ENCODE peak calls at places on chromosomes 12 and 14, in six cellular contexts. I is HEK293T; O is left colon; L is activated T-cell treated with anti-CD3 and anti-CD28 coated beads, Interleukin-2, amount 50 U/mL, for 24 hours; Q is activated CD8-positive, alpha-beta T cell treated with anti-CD3 and anti-CD28 coated beads, Interleukin-2, amount 10 ng/mL, durations not matched to agents 7 days and 5 days; B is uterus. C is an unnamed sample.

GRCh38 chr12:20050166-20050565 is 318.2 kb upstream of the PDE3A start:
- DNase-seq in B (no peak), I (no peak), O (no peak), Q (no peak), L (no peak), C (no peak)

GRCh38 chr12:111905502-111905901 is 63.5 kb downstream of the MAPKAPK5 start:
- DNase-seq in O (no peak), L (no peak), Q (no peak), B (no peak), I (no peak), C (no peak)

GRCh38 chr12:76874491-76875190 is 4.2 kb downstream of the CSRP2 start:
- DNase-seq in B (no peak), Q (no peak), L (no peak), O (no peak), I (no peak), C (no peak)

GRCh38 chr12:8609061-8609570 is 3.5 kb downstream of the AICDA start:
- DNase-seq in B (no peak), Q (peak), L (no peak), O (no peak), I (peak), C (no peak)

GRCh38 chr12:50239355-50239891 is 43.9 kb downstream of the LIMA1 start:
- DNase-seq in I (no peak), L (no peak), B (no peak), O (no peak), Q (no peak), C (no peak)

GRCh38 chr12:1825382-1826102 is 5.2 kb downstream of the LRTM2 start:
- DNase-seq in O (no peak), B (no peak), L (no peak), I (no peak), Q (no peak), C (no peak)

GRCh38 chr12:111444314-111444705 is 38.6 kb downstream of the SH2B3 start:
- DNase-seq in B (no peak), I (no peak), O (no peak), Q (peak), L (no peak), C (no peak)

GRCh38 chr14:23186913-23187654 is 3.6 kb upstream of the SLC7A8 start:
- DNase-seq in L (no peak), I (peak), O (no peak), Q (peak), B (peak), C (no peak)

GRCh38 chr12:9961106-9961505 is 10.1 kb upstream of the CLEC12A start:
- DNase-seq in I (no peak), Q (peak), B (no peak), O (no peak), L (no peak), C (no peak)

GRCh38 chr14:42192659-42193425 is 586.2 kb downstream of the LRFN5 start:
- DNase-seq in L (no peak), I (no peak), Q (no peak), B (no peak), O (no peak), C (no peak)

GRCh38 chr14:32319368-32320049 is 9.6 kb upstream of the AKAP6 start:
- DNase-seq in Q (no peak), O (no peak), L (no peak), B (no peak), I (no peak), C (no peak)

GRCh38 chr12:27583057-27583797 is 59.2 kb downstream of the PPFIBP1 start:
- DNase-seq in L (no peak), I (no peak), O (no peak), B (no peak), Q (no peak), C (no peak)

GRCh38 chr14:102690509-102691286 is 86.6 kb upstream of the TRAF3 start:
- DNase-seq in Q (no peak), L (no peak), O (peak), I (no peak), B (no peak), C (no peak)

GRCh38 chr12:19482036-19482435 is 42.7 kb downstream of the AEBP2 start:
- DNase-seq in Q (no peak), I (no peak), B (no peak), O (no peak), L (no peak), C (no peak)

GRCh38 chr12:81542621-81543020 is 216.5 kb downstream of the PPFIA2 start:
- DNase-seq in O (no peak), B (no peak), L (no peak), Q (no peak), I (no peak), C (no peak)

GRCh38 chr14:100239200-100239839 is 376 bp downstream of the YY1 start:
- DNase-seq in B (peak), L (peak), O (peak), Q (peak), I (no peak), C (peak)

GRCh38 chr12:15209782-15210181 is 11.4 kb downstream of the RERG start:
- DNase-seq in Q (no peak), I (no peak), B (peak), O (no peak), L (no peak), C (no peak)

GRCh38 chr14:22448035-22448904 is 140.8 kb downstream of the DAD1 start:
- DNase-seq in I (no peak), L (no peak), B (no peak), O (no peak), Q (no peak), C (no peak)

GRCh38 chr14:64693766-64694165 is 10.5 kb upstream of the PLEKHG3 start:
- DNase-seq in I (no peak), B (peak), L (no peak), O (peak), Q (no peak), C (no peak)

GRCh38 chr14:61730756-61731373 is 31.4 kb upstream of the SNAPC1 start:
- DNase-seq in O (no peak), Q (no peak), B (no peak), L (no peak), I (no peak), C (no peak)

GRCh38 chr12:111322336-111323250 is 46.3 kb downstream of the PHETA1 start:
- DNase-seq in Q (no peak), O (no peak), B (no peak), I (no peak), L (no peak), C (peak)

GRCh38 chr12:57579677-57580465 is 11.1 kb upstream of the PIP4K2C start:
- DNase-seq in B (no peak), Q (no peak), O (no peak), L (no peak), I (no peak), C (no peak)

GRCh38 chr14:102985665-102986064 is 63.2 kb downstream of the AMN start:
- DNase-seq in L (no peak), B (no peak), I (no peak), O (no peak), Q (no peak), C (no peak)

GRCh38 chr14:54773171-54774006 is 129.2 kb downstream of the GCH1 start:
- DNase-seq in I (peak), B (peak), L (peak), Q (peak), O (peak), C (peak)

GRCh38 chr14:99875421-99875820 is 82.2 kb downstream of the EML1 start:
- DNase-seq in O (no peak), L (no peak), I (no peak), Q (no peak), B (no peak), C (no peak)

GRCh38 chr12:14907953-14908352 is 22.3 kb upstream of the MGP start:
- DNase-seq in O (no peak), Q (no peak), I (no peak), L (no peak), B (no peak), C (no peak)

GRCh38 chr12:114938487-114939210 is 254.7 kb upstream of the TBX3 start:
- DNase-seq in I (no peak), L (no peak), B (no peak), O (no peak), Q (no peak), C (no peak)

C was measured in psoas muscle.